ENCODE peak calls at places on chromosomes 12 and 14, in six cellular contexts. R, D, I, V, O and W are unnamed samples.

GRCh38 chr12:47023311-47023710 is 56.1 kb upstream of the PCED1B start:
- DNase-seq in R (no peak), D (no peak), I (no peak), V (no peak), O (no peak), W (no peak)

GRCh38 chr12:13234045-13234641 is 37.6 kb downstream of the EMP1 start:
- DNase-seq in R (peak), D (peak), I (no peak), V (peak), O (peak), W (peak)

GRCh38 chr12:88305491-88305890 is 163.4 kb downstream of the TMTC3 start:
- DNase-seq in R (no peak), D (no peak), I (no peak), V (no peak), O (no peak), W (no peak)

GRCh38 chr12:73935817-73936216 is 601.8 kb upstream of the ATXN7L3B start:
- DNase-seq in R (no peak), D (no peak), I (no peak), V (no peak), O (peak), W (no peak)

GRCh38 chr12:117559978-117560377 is 198.6 kb upstream of the NOS1 start:
- DNase-seq in R (no peak), D (no peak), I (no peak), V (no peak), O (no peak), W (peak)

GRCh38 chr14:102629011-102629444 is 36.6 kb downstream of the RCOR1 start:
- DNase-seq in R (no peak), D (no peak), I (no peak), V (no peak), O (no peak), W (no peak)

GRCh38 chr12:92608418-92609091 is 94.2 kb upstream of the PLEKHG7 start:
- DNase-seq in R (no peak), D (peak), I (no peak), V (no peak), O (peak), W (no peak)

GRCh38 chr14:77007975-77008421 is 20.5 kb downstream of the IRF2BPL start:
- DNase-seq in R (no peak), D (no peak), I (peak), V (no peak), O (no peak), W (peak)

GRCh38 chr14:74891870-74892269 is 10.2 kb downstream of the DLST start:
- DNase-seq in R (no peak), D (no peak), I (no peak), V (no peak), O (no peak), W (peak)

GRCh38 chr14:67487937-67488893 is at the start of gene TMEM229B:
- DNase-seq in R (peak), D (peak), I (peak), V (no peak), O (peak), W (peak)

GRCh38 chr14:53470351-53471043 is 317.4 kb upstream of the DDHD1 start:
- DNase-seq in R (no peak), D (peak), I (no peak), V (no peak), O (no peak), W (peak)

GRCh38 chr12:65335021-65335714 is 56.7 kb downstream of the MSRB3 start:
- DNase-seq in R (no peak), D (peak), I (no peak), V (no peak), O (peak), W (peak)

GRCh38 chr14:86166541-86166940 is 636.6 kb downstream of the FLRT2 start:
- DNase-seq in R (no peak), D (no peak), I (no peak), V (no peak), O (no peak), W (no peak)